ENCODE peak calls at places on chromosome 22, in nine cellular contexts. Y is upper lobe of left lung, N is tibial nerve, D is transverse colon, S is SK-N-SH, U is ovary, G is HepG2, F is suprapubic skin, B is A549. J is an unnamed sample.

GRCh38 chr22:32847067-32847491 is 45.6 kb downstream of the TIMP3 start:
- DNase-seq in Y (no peak), N (no peak), D (no peak), S (no peak), U (peak; percentile 52), G (no peak), F (peak; percentile 81), B (no peak), J (no peak)

GRCh38 chr22:37462983-37463382 is 23.2 kb downstream of the MFNG start:
- DNase-seq in Y (no peak), N (no peak), D (no peak), S (no peak), U (no peak), G (peak; percentile 28), F (no peak), B (no peak), J (no peak)

GRCh38 chr22:36323855-36324331 is 63.9 kb downstream of the MYH9 start:
- DNase-seq in Y (no peak), N (no peak), D (no peak), S (no peak), U (no peak), G (no peak), F (no peak), B (no peak), J (no peak)

GRCh38 chr22:41762980-41763779 is 37.3 kb upstream of the CCDC134 start:
- DNase-seq in Y (no peak), N (no peak), D (peak; percentile 44), S (no peak), U (no peak), G (peak; percentile 39), F (no peak), B (peak; percentile 48), J (no peak)

GRCh38 chr22:27108425-27109114 is 451.2 kb downstream of the MIAT start:
- DNase-seq in Y (no peak), N (peak; percentile 52), D (peak; percentile 32), S (peak; percentile 69), U (peak; percentile 88), G (no peak), F (peak; percentile 71), B (peak; percentile 45), J (peak; percentile 39)

GRCh38 chr22:31923166-31923565 is 21.2 kb upstream of the YWHAH start:
- DNase-seq in Y (peak; percentile 45), N (peak; percentile 23), D (peak; percentile 31), S (no peak), U (no peak), G (no peak), F (no peak), B (no peak), J (no peak)

GRCh38 chr22:38429460-38430128 is 25.4 kb downstream of the KCNJ4 start:
- DNase-seq in Y (no peak), N (no peak), D (no peak), S (no peak), U (no peak), G (no peak), F (no peak), B (no peak), J (no peak)

GRCh38 chr22:50303848-50304527 is 3.5 kb downstream of the PLXNB2 start:
- DNase-seq in Y (peak; percentile 67), N (no peak), D (peak; percentile 72), S (peak; percentile 63), U (no peak), G (peak; percentile 23), F (no peak), B (peak; percentile 58), J (peak; percentile 79)

GRCh38 chr22:27804683-27805297 is 3.2 kb upstream of the MN1 start:
- DNase-seq in Y (peak; percentile 48), N (peak; percentile 59), D (peak; percentile 62), S (peak; percentile 66), U (peak; percentile 79), G (peak; percentile 44), F (no peak), B (peak; percentile 59), J (peak; percentile 75)

GRCh38 chr22:42284230-42284591 is 13.8 kb upstream of the TCF20 start:
- DNase-seq in Y (no peak), N (no peak), D (no peak), S (no peak), U (no peak), G (no peak), F (no peak), B (no peak), J (no peak)

GRCh38 chr22:50307891-50308596 is 598 bp upstream of the PLXNB2 start:
- DNase-seq in Y (no peak), N (no peak), D (no peak), S (no peak), U (peak; percentile 74), G (no peak), F (no peak), B (no peak), J (no peak)

GRCh38 chr22:27241430-27242110 is 560.0 kb downstream of the MN1 start:
- DNase-seq in Y (no peak), N (no peak), D (no peak), S (peak; percentile 74), U (peak; percentile 81), G (no peak), F (no peak), B (no peak), J (peak; percentile 43)

GRCh38 chr22:50360578-50360977 is 17.5 kb downstream of the PPP6R2 start:
- DNase-seq in Y (no peak), N (no peak), D (no peak), S (no peak), U (no peak), G (no peak), F (no peak), B (no peak), J (no peak)

GRCh38 chr22:38305481-38306448 is 11.5 kb downstream of the CSNK1E start:
- DNase-seq in Y (peak; percentile 29), N (no peak), D (peak; percentile 64), S (no peak), U (no peak), G (no peak), F (no peak), B (no peak), J (no peak)

GRCh38 chr22:24189249-24190158 is 8.2 kb downstream of the SUSD2 start:
- DNase-seq in Y (peak; percentile 92), N (peak; percentile 52), D (peak; percentile 73), S (peak; percentile 95), U (peak; percentile 76), G (peak; percentile 52), F (peak; percentile 84), B (peak; percentile 70), J (peak; percentile 84)

GRCh38 chr22:21455334-21456089 is 11.7 kb upstream of the TMEM191C start:
- DNase-seq in Y (no peak), N (peak; percentile 5), D (no peak), S (no peak), U (no peak), G (no peak), F (peak; percentile 47), B (no peak), J (no peak)

GRCh38 chr22:48492371-48493320 is 1335.0 kb downstream of the BRD1 start:
- DNase-seq in Y (peak; percentile 56), N (peak; percentile 46), D (peak; percentile 50), S (peak; percentile 84), U (peak; percentile 70), G (peak; percentile 50), F (peak; percentile 76), B (peak; percentile 85), J (peak; percentile 43)

GRCh38 chr22:50301581-50301991 is 5.9 kb downstream of the PLXNB2 start:
- DNase-seq in Y (no peak), N (no peak), D (peak; percentile 45), S (peak; percentile 91), U (no peak), G (no peak), F (no peak), B (no peak), J (peak; percentile 35)

GRCh38 chr22:41758231-41758630 is 42.2 kb upstream of the CCDC134 start:
- DNase-seq in Y (no peak), N (no peak), D (no peak), S (no peak), U (no peak), G (no peak), F (no peak), B (no peak), J (no peak)

DNA sequence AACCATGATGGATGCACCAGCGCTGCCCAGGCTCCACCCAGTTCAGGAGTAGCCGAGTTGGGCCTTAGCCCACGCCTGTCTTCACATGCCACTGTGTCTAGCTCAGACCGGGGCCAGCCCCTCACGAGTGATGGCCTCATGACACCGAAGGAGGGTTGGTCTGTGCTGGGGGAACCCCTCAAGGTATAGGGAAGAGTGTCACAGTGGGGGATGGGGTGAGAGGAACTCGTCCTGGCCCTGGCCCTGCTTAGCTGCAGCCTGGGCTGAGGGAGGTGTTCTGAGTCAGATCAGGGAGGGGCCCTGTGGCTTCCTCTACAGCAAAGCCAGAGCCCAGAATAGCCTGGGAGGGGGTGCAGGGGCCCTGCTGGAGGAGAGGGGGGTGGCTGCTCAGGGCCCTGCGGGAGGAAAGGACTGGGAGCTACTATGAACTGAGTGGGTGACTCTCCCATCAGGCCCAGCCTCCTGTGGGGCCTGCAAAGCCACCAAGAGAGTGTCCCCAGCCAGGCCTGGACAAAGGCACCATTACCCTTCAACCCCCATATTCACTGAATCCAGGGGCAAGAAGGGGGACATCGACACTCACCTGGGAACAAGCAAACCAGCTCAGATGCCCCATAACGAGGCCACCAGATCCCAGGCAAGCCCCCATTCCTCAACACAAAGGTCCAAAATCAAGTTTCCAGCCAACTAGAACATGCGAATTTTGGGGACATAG is 41.2 kb downstream of the IGLL5 start:
- DNase-seq in Y (peak; percentile 43), N (no peak), D (peak; percentile 78), S (no peak), U (no peak), G (no peak), F (no peak), B (no peak), J (peak; percentile 38)
- H3K4me1 ChIP-seq in Y (peaks cover 4% of the 10 kb centered on the region), N (no peaks in the 10 kb centered on the region), D (no peaks in the 10 kb centered on the region), S (no peaks in the 10 kb centered on the region), U (no peaks in the 10 kb centered on the region), G (no peaks in the 10 kb centered on the region), F (peaks cover 4% of the 10 kb centered on the region), B (no peaks in the 10 kb centered on the region), J (no peaks in the 10 kb centered on the region)

GRCh38 chr22:43838161-43838560 is 24.2 kb downstream of the SULT4A1 start:
- DNase-seq in Y (no peak), N (no peak), D (no peak), S (no peak), U (no peak), G (no peak), F (no peak), B (no peak), J (no peak)
- TF ChIP-seq EP300 in Y (no peak), N (no peak), D (no peak), S (no peak), U (no peak), G (no peak), F (no peak), B (no peak), J (no peak)

GRCh38 chr22:44570476-44571445 is 72.7 kb upstream of the RTL6 start:
- DNase-seq in Y (no peak), N (no peak), D (no peak), S (no peak), U (no peak), G (no peak), F (peak; percentile 38), B (no peak), J (no peak)
- H3K4me1 ChIP-seq in Y (no peaks in the 10 kb centered on the region), N (no peaks in the 10 kb centered on the region), D (no peaks in the 10 kb centered on the region), S (no peaks in the 10 kb centered on the region), U (peaks cover 5% of the 10 kb centered on the region), G (no peaks in the 10 kb centered on the region), F (peaks cover 13% of the 10 kb centered on the region), B (peaks cover 13% of the 10 kb centered on the region), J (no peaks in the 10 kb centered on the region)

GRCh38 chr22:39430576-39431150 is 26.1 kb upstream of the MGAT3 start:
- DNase-seq in Y (no peak), N (no peak), D (no peak), S (no peak), U (no peak), G (no peak), F (no peak), B (no peak), J (no peak)
- TF ChIP-seq EP300 in Y (no peak), N (no peak), D (no peak), S (no peak), U (no peak), G (no peak), F (no peak), B (no peak), J (no peak)

J was measured in stomach.